ENCODE peak calls at places on chromosomes 3 and 15, in six cellular contexts. P is NT2/D1, X is astrocyte, Q is fibroblast of lung, J is colonic mucosa, U is H9. O is an unnamed sample. For H3K4me1, the result is how much of the 10 kb centered on the place peaks cover.

GRCh38 chr15:50562735-50563640 is 16.5 kb upstream of the USP50 start:
- DNase-seq in P (no peak), X (peak), Q (peak), J (no peak), U (no peak), O (no peak)

GRCh38 chr15:57158589-57158988 is 217.7 kb upstream of the CGNL1 start:
- DNase-seq in P (no peak), X (peak), Q (peak), J (no peak), U (no peak), O (no peak)

GRCh38 chr3:189621948-189622603 is 9.1 kb upstream of the TP63 start:
- DNase-seq in P (no peak), X (peak), Q (peak), J (no peak), U (no peak), O (no peak)

GRCh38 chr3:54067060-54067459 is 55.3 kb upstream of the CACNA2D3 start:
- DNase-seq in P (no peak), X (no peak), Q (no peak), J (no peak), U (no peak), O (no peak)

GRCh38 chr3:37974928-37975223 is 15.7 kb upstream of the VILL start:
- DNase-seq in P (no peak), X (no peak), Q (no peak), J (no peak), U (no peak), O (no peak)

GRCh38 chr3:18122264-18122663 is 302.9 kb downstream of the SATB1 start:
- DNase-seq in P (no peak), X (no peak), Q (no peak), J (no peak), U (no peak), O (no peak)

GRCh38 chr15:63430766-63431451 is 49.3 kb upstream of the CA12 start:
- DNase-seq in P (no peak), X (no peak), Q (no peak), J (no peak), U (no peak), O (no peak)

GRCh38 chr15:67801926-67802914 is 23.1 kb upstream of the SKOR1 start:
- DNase-seq in P (no peak), X (no peak), Q (no peak), J (no peak), U (no peak), O (no peak)

GRCh38 chr3:40620151-40620550 is 95.4 kb downstream of the ZNF621 start:
- DNase-seq in P (no peak), X (no peak), Q (no peak), J (no peak), U (no peak), O (no peak)

GRCh38 chr3:78281381-78281780 is 1241.5 kb downstream of the ROBO2 start:
- DNase-seq in P (no peak), X (no peak), Q (no peak), J (no peak), U (no peak), O (no peak)

GRCh38 chr3:36372534-36372935 is 7.8 kb upstream of the STAC start:
- DNase-seq in P (no peak), X (peak), Q (peak), J (no peak), U (no peak), O (no peak)

GRCh38 chr3:185552358-185552877 is at the start of gene LIPH:
- DNase-seq in P (no peak), X (peak), Q (peak), J (peak), U (no peak), O (peak)

GRCh38 chr15:48595988-48596387 is 49.5 kb downstream of the FBN1 start:
- DNase-seq in P (no peak), X (no peak), Q (no peak), J (no peak), U (no peak), O (no peak)

GRCh38 chr3:49021213-49021812 is 608 bp upstream of the NDUFAF3 start:
- DNase-seq in P (peak), X (peak), Q (peak), J (peak), U (peak), O (peak)

GRCh38 chr15:37142371-37142770 is 42.0 kb upstream of the MEIS2 start:
- DNase-seq in P (no peak), X (no peak), Q (peak), J (no peak), U (no peak), O (no peak)

GRCh38 chr3:32384938-32385337 is 6.7 kb upstream of the CMTM7 start:
- DNase-seq in P (no peak), X (no peak), Q (peak), J (no peak), U (no peak), O (no peak)

GRCh38 chr15:101358895-101359294 is 63.8 kb upstream of the SNRPA1 start:
- DNase-seq in P (no peak), X (no peak), Q (peak), J (no peak), U (no peak), O (peak)

GRCh38 chr3:66423791-66424190 is 77.0 kb downstream of the LRIG1 start:
- DNase-seq in P (no peak), X (peak), Q (peak), J (no peak), U (no peak), O (no peak)

GRCh38 chr15:62444104-62445027 is 279.3 kb upstream of the C2CD4B start:
- DNase-seq in P (no peak), X (peak), Q (peak), J (no peak), U (no peak), O (no peak)

GRCh38 chr3:106261915-106262683 is 393.3 kb upstream of the CBLB start:
- DNase-seq in P (no peak), X (peak), Q (peak), J (no peak), U (no peak), O (no peak)

GRCh38 chr3:177451940-177452484 is 254.7 kb upstream of the TBL1XR1 start:
- DNase-seq in P (no peak), X (peak), Q (peak), J (no peak), U (no peak), O (no peak)

GRCh38 chr3:144877356-144877755 is 905.7 kb downstream of the DIPK2A start:
- DNase-seq in P (no peak), X (no peak), Q (no peak), J (no peak), U (no peak), O (no peak)

GRCh38 chr15:77738441-77739437 is 106.0 kb upstream of the LINGO1 start:
- DNase-seq in P (no peak), X (no peak), Q (no peak), J (no peak), U (peak), O (peak)

GRCh38 chr3:187049462-187050101 is 89.7 kb downstream of the RPL39L start:
- DNase-seq in P (no peak), X (no peak), Q (no peak), J (no peak), U (no peak), O (peak)

GRCh38 chr3:64880926-64881325 is 193.1 kb upstream of the ADAMTS9 start:
- DNase-seq in P (no peak), X (no peak), Q (no peak), J (no peak), U (no peak), O (no peak)

GRCh38 chr3:58422756-58423324 is 10.8 kb downstream of the PDHB start:
- DNase-seq in P (no peak), X (no peak), Q (peak), J (no peak), U (no peak), O (no peak)

GRCh38 chr15:40006646-40007045 is 32.3 kb downstream of the SRP14 start:
- DNase-seq in P (no peak), X (peak), Q (peak), J (no peak), U (no peak), O (no peak)

GRCh38 chr3:72448858-72449257 is 399.4 kb downstream of the SHQ1 start:
- DNase-seq in P (no peak), X (peak), Q (peak), J (no peak), U (no peak), O (no peak)

GRCh38 chr15:100544290-100544945 is 15.7 kb upstream of the CERS3 start:
- DNase-seq in P (no peak), X (no peak), Q (no peak), J (no peak), U (no peak), O (no peak)

GRCh38 chr3:165254812-165255211 is 58.6 kb upstream of the SLITRK3 start:
- DNase-seq in P (peak), X (peak), Q (peak), J (no peak), U (no peak), O (no peak)

GRCh38 chr3:124887177-124887995 is at the start of gene ITGB5:
- DNase-seq in P (peak), X (peak), Q (peak), J (peak), U (peak), O (peak)

GRCh38 chr3:13051581-13051980 is 21.6 kb downstream of the IQSEC1 start:
- DNase-seq in P (no peak), X (no peak), Q (no peak), J (no peak), U (no peak), O (no peak)

GRCh38 chr3:116179091-116179490 is 266.2 kb downstream of the LSAMP start:
- DNase-seq in P (no peak), X (peak), Q (peak), J (no peak), U (no peak), O (no peak)

GRCh38 chr3:57385498-57385897 is 93.0 kb upstream of the ASB14 start:
- DNase-seq in P (no peak), X (no peak), Q (no peak), J (no peak), U (no peak), O (no peak)

GRCh38 chr3:111073186-111073585 is 1.6 kb downstream of the NECTIN3 start:
- DNase-seq in P (no peak), X (peak), Q (peak), J (no peak), U (no peak), O (no peak)

GRCh38 chr15:80641384-80641783 is 53.7 kb upstream of the ABHD17C start:
- DNase-seq in P (no peak), X (no peak), Q (no peak), J (no peak), U (no peak), O (no peak)

GRCh38 chr3:69510481-69511031 is 124.7 kb upstream of the FRMD4B start:
- DNase-seq in P (no peak), X (no peak), Q (no peak), J (no peak), U (no peak), O (peak)

DNA sequence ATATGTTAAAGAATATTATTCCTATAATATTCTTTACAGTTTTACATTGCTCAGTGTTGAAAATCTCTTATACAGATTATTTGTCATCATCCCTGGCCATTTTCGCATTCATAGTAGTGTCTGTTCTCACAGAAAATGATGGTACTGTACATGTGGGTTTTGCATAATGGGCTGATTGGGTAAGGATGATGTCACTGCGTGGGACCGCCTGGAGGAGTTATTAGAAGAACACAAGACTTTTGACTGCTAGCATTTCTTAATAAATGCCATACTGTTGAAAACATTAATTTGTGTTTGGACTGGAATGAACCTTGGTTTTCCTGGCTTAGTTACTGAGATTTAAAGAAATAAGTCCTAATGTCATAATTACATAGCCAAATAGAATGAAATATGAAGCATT is 20.3 kb downstream of the LRCH3 start:
- DNase-seq in P (no peak), X (peak), Q (peak), J (no peak), U (no peak), O (no peak)
- H3K9ac ChIP-seq in P (no peak), X (no peak), Q (no peak), J (no peak), U (no peak), O (no peak)

GRCh38 chr3:50246517-50246954 is 10.5 kb downstream of the GNAI2 start:
- DNase-seq in P (no peak), X (peak), Q (peak), J (peak), U (peak), O (peak)
- H3K4me1 ChIP-seq in P (half or more), X (half or more), Q (half or more), J (under half), U (under half), O (under half)

DNA sequence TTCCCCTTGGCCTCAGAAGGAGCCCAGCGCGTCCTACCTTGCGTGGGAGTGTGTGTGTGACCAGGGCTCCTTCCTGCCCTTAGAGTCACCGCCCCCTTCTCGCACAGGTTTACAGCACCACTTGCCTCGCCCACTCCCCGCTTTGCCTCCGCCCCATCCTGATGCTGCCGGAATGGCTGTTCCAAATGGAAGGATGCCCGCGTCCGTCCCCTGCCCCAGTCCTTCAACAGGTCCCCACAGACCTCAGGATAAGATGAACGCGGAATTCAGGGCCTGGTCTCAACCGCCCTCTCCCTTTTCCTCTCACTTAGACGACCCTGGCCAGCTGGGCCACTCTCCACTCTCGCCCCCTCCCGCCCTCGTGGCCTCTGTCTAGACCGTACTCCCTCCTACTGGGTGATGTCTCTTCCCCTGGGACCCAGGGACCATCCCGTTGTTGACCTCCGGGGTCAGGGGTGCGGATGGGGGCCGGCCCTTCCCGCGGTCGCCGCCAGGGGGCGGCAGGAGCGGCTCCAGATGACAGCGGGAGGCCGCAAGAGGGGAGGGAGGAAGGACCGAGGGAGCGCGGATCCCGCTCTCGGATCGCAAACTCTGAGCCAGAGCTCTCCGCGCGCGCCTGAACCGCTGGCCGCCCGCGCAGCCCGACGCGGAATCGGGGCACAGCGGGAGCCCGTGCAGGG is at the start of gene THSD4:
- DNase-seq in P (peak), X (peak), Q (peak), J (peak), U (peak), O (peak)
- H3K9ac ChIP-seq in P (peak), X (peak), Q (peak), J (peak), U (peak), O (no peak)

GRCh38 chr15:85781099-85781498 is 13.6 kb downstream of the KLHL25 start:
- DNase-seq in P (no peak), X (no peak), Q (no peak), J (no peak), U (no peak), O (no peak)

GRCh38 chr15:85785887-85786777 is 8.6 kb downstream of the KLHL25 start:
- DNase-seq in P (no peak), X (peak), Q (peak), J (peak), U (no peak), O (peak)

GRCh38 chr15:85778107-85778776 is 16.5 kb downstream of the KLHL25 start:
- DNase-seq in P (no peak), X (no peak), Q (no peak), J (no peak), U (no peak), O (no peak)

GRCh38 chr15:85780586-85780985 is 14.1 kb downstream of the KLHL25 start:
- DNase-seq in P (no peak), X (no peak), Q (no peak), J (no peak), U (no peak), O (no peak)

DNA sequence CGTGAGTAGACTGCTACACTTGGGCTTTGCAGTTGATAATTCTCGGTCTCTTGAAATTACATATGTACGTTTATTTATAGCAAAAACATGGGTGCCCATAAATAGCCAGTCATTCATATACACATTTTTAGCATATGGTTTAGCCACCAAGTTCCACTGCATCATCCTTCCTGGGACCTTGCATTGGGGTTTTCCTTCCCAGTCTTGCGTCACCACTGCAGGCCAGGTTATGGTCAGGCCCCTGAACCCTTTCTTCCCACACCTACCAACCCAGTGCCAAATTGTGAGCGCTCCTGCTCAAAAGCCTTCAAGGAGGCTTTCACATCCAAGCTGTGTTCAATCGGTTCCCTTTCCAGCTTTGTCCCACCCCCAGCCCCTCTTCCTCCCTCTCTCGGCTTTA is 12.6 kb downstream of the KLHL25 start:
- DNase-seq in P (no peak), X (no peak), Q (no peak), J (no peak), U (no peak), O (no peak)
- H3K4me1 ChIP-seq in P (under half), X (under half), Q (under half), J (under half), U (under half), O (under half)